ENCODE peak calls at places on chromosomes 16 and 17, in six cellular contexts. One of them, this sample, is unnamed.

GRCh38 chr17:83015511-83015910 is 63.9 kb upstream of the METRNL start:
- DNase-seq in IMR-90: no peak
- DNase-seq in H1: peak
- DNase-seq in mesenchymal stem cell: no peak
- DNase-seq in neuronal stem cell: no peak
- DNase-seq in trophoblast cell: no peak
- DNase-seq in this sample: no peak

GRCh38 chr16:62225675-62226074 is 189.4 kb upstream of the CDH8 start:
- DNase-seq in IMR-90: no peak
- DNase-seq in H1: peak
- DNase-seq in mesenchymal stem cell: peak
- DNase-seq in neuronal stem cell: peak
- DNase-seq in trophoblast cell: peak
- DNase-seq in this sample: peak

GRCh38 chr17:67434061-67434525 is 57.0 kb downstream of the PITPNC1 start:
- DNase-seq in IMR-90: no peak
- DNase-seq in H1: no peak
- DNase-seq in mesenchymal stem cell: no peak
- DNase-seq in neuronal stem cell: no peak
- DNase-seq in trophoblast cell: no peak
- DNase-seq in this sample: no peak

GRCh38 chr16:68402748-68403040 is 45.6 kb downstream of the SMPD3 start:
- DNase-seq in IMR-90: no peak
- DNase-seq in H1: no peak
- DNase-seq in mesenchymal stem cell: no peak
- DNase-seq in neuronal stem cell: no peak
- DNase-seq in trophoblast cell: no peak
- DNase-seq in this sample: no peak

GRCh38 chr16:450800-451512 is 25.5 kb downstream of the RAB11FIP3 start:
- DNase-seq in IMR-90: no peak
- DNase-seq in H1: no peak
- DNase-seq in mesenchymal stem cell: no peak
- DNase-seq in neuronal stem cell: no peak
- DNase-seq in trophoblast cell: no peak
- DNase-seq in this sample: no peak

GRCh38 chr16:48963306-48963705 is 318.3 kb downstream of the CBLN1 start:
- DNase-seq in IMR-90: peak
- DNase-seq in H1: no peak
- DNase-seq in mesenchymal stem cell: peak
- DNase-seq in neuronal stem cell: no peak
- DNase-seq in trophoblast cell: peak
- DNase-seq in this sample: no peak

GRCh38 chr17:69882281-69882680 is 192.7 kb upstream of the KCNJ16 start:
- DNase-seq in IMR-90: peak
- DNase-seq in H1: no peak
- DNase-seq in mesenchymal stem cell: no peak
- DNase-seq in neuronal stem cell: no peak
- DNase-seq in trophoblast cell: no peak
- DNase-seq in this sample: no peak

GRCh38 chr17:46795379-46795952 is 23.0 kb downstream of the WNT3 start:
- DNase-seq in IMR-90: no peak
- DNase-seq in H1: no peak
- DNase-seq in mesenchymal stem cell: no peak
- DNase-seq in neuronal stem cell: no peak
- DNase-seq in trophoblast cell: peak
- DNase-seq in this sample: no peak

GRCh38 chr16:52573365-52574104 is 26.6 kb upstream of the TOX3 start:
- DNase-seq in IMR-90: no peak
- DNase-seq in H1: no peak
- DNase-seq in mesenchymal stem cell: no peak
- DNase-seq in neuronal stem cell: no peak
- DNase-seq in trophoblast cell: no peak
- DNase-seq in this sample: no peak

GRCh38 chr16:87054856-87055255 is 262.3 kb downstream of the C16orf95 start:
- DNase-seq in IMR-90: no peak
- DNase-seq in H1: no peak
- DNase-seq in mesenchymal stem cell: no peak
- DNase-seq in neuronal stem cell: no peak
- DNase-seq in trophoblast cell: no peak
- DNase-seq in this sample: no peak

GRCh38 chr16:30091474-30092372 is at the start of gene TBX6:
- DNase-seq in IMR-90: peak
- DNase-seq in H1: peak
- DNase-seq in mesenchymal stem cell: peak
- DNase-seq in neuronal stem cell: peak
- DNase-seq in trophoblast cell: peak
- DNase-seq in this sample: peak

GRCh38 chr17:78529871-78530670 is 47.1 kb downstream of the DNAH17 start:
- DNase-seq in IMR-90: no peak
- DNase-seq in H1: no peak
- DNase-seq in mesenchymal stem cell: no peak
- DNase-seq in neuronal stem cell: no peak
- DNase-seq in trophoblast cell: no peak
- DNase-seq in this sample: peak

GRCh38 chr16:711548-712320 is 3.2 kb upstream of the METRN start:
- DNase-seq in IMR-90: peak
- DNase-seq in H1: peak
- DNase-seq in mesenchymal stem cell: peak
- DNase-seq in neuronal stem cell: no peak
- DNase-seq in trophoblast cell: peak
- DNase-seq in this sample: peak

GRCh38 chr16:85082553-85083050 is 29.7 kb downstream of the CIBAR2 start:
- DNase-seq in IMR-90: no peak
- DNase-seq in H1: peak
- DNase-seq in mesenchymal stem cell: no peak
- DNase-seq in neuronal stem cell: no peak
- DNase-seq in trophoblast cell: no peak
- DNase-seq in this sample: peak

GRCh38 chr16:90019543-90020259 is 445 bp upstream of the DBNDD1 start:
- DNase-seq in IMR-90: peak
- DNase-seq in H1: peak
- DNase-seq in mesenchymal stem cell: peak
- DNase-seq in neuronal stem cell: peak
- DNase-seq in trophoblast cell: no peak
- DNase-seq in this sample: peak

GRCh38 chr16:49023095-49023494 is 258.5 kb downstream of the CBLN1 start:
- DNase-seq in IMR-90: peak
- DNase-seq in H1: no peak
- DNase-seq in mesenchymal stem cell: no peak
- DNase-seq in neuronal stem cell: no peak
- DNase-seq in trophoblast cell: no peak
- DNase-seq in this sample: no peak

GRCh38 chr17:50009282-50009681 is 14.3 kb upstream of the DLX3 start:
- DNase-seq in IMR-90: no peak
- DNase-seq in H1: no peak
- DNase-seq in mesenchymal stem cell: no peak
- DNase-seq in neuronal stem cell: no peak
- DNase-seq in trophoblast cell: no peak
- DNase-seq in this sample: no peak
- H4K91ac ChIP-seq in IMR-90: no peak
- H4K91ac ChIP-seq in H1: no peak
- H4K91ac ChIP-seq in mesenchymal stem cell: no peak
- H4K91ac ChIP-seq in neuronal stem cell: no peak
- H4K91ac ChIP-seq in trophoblast cell: no peak
- H4K91ac ChIP-seq in this sample: no peak

DNA sequence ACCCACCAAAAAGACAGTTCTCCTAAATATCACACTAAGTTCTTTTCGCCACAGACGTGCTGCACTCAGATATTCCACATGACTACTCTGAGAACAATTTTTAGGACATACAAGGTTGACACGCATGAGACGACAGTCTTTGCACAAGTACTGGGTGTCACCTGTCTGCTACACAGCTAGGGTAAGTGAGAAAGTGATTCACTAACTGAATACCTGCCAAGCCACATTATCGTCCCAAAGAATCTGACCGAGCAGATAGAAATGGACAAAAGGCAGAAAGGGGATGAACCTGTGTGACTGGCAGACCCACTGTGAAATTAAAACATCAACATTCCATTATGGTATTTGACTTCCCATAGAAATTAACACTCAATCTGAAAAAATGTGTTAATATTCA is 21.2 kb downstream of the SRP68 start:
- DNase-seq in IMR-90: no peak
- DNase-seq in H1: no peak
- DNase-seq in mesenchymal stem cell: no peak
- DNase-seq in neuronal stem cell: no peak
- DNase-seq in trophoblast cell: peak
- DNase-seq in this sample: no peak
- H4K91ac ChIP-seq in IMR-90: no peak
- H4K91ac ChIP-seq in H1: no peak
- H4K91ac ChIP-seq in mesenchymal stem cell: no peak
- H4K91ac ChIP-seq in neuronal stem cell: no peak
- H4K91ac ChIP-seq in trophoblast cell: no peak
- H4K91ac ChIP-seq in this sample: no peak

GRCh38 chr17:49987681-49988441 is 7.2 kb downstream of the DLX3 start:
- DNase-seq in IMR-90: no peak
- DNase-seq in H1: peak
- DNase-seq in mesenchymal stem cell: no peak
- DNase-seq in neuronal stem cell: no peak
- DNase-seq in trophoblast cell: no peak
- DNase-seq in this sample: peak
- H4K91ac ChIP-seq in IMR-90: no peak
- H4K91ac ChIP-seq in H1: no peak
- H4K91ac ChIP-seq in mesenchymal stem cell: peak
- H4K91ac ChIP-seq in neuronal stem cell: no peak
- H4K91ac ChIP-seq in trophoblast cell: no peak
- H4K91ac ChIP-seq in this sample: no peak

GRCh38 chr17:80141463-80142165 is 5.3 kb downstream of the EIF4A3 start:
- DNase-seq in IMR-90: no peak
- DNase-seq in H1: no peak
- DNase-seq in mesenchymal stem cell: no peak
- DNase-seq in neuronal stem cell: no peak
- DNase-seq in trophoblast cell: no peak
- DNase-seq in this sample: no peak
- H4K91ac ChIP-seq in IMR-90: no peak
- H4K91ac ChIP-seq in H1: no peak
- H4K91ac ChIP-seq in mesenchymal stem cell: no peak
- H4K91ac ChIP-seq in neuronal stem cell: no peak
- H4K91ac ChIP-seq in trophoblast cell: no peak
- H4K91ac ChIP-seq in this sample: no peak

This sample was measured in H9.